ENCODE peak calls at places on chromosome 6, in nine cellular contexts. One of them, this sample, is unnamed.
A peak's percentile ranks its signal among the peaks of the same experiment; 100 is the strongest.

GRCh38 chr6:105601541-105602174 is 198.8 kb upstream of the PREP start:
- DNase-seq in esophagus muscularis mucosa: no peak
- DNase-seq in lower lobe of right lung: peak; percentile 60
- DNase-seq in H1: no peak
- DNase-seq in CD4-positive, alpha-beta T cell: no peak
- DNase-seq in left ventricle myocardium inferior: peak; percentile 69
- DNase-seq in body of pancreas: peak; percentile 19
- DNase-seq in H9: no peak
- DNase-seq in fibroblast of lung: peak; percentile 100
- DNase-seq in this sample: no peak

GRCh38 chr6:156256161-156256560 is 521.0 kb upstream of the ARID1B start:
- DNase-seq in esophagus muscularis mucosa: no peak
- DNase-seq in lower lobe of right lung: no peak
- DNase-seq in H1: no peak
- DNase-seq in CD4-positive, alpha-beta T cell: no peak
- DNase-seq in left ventricle myocardium inferior: no peak
- DNase-seq in body of pancreas: no peak
- DNase-seq in H9: no peak
- DNase-seq in fibroblast of lung: no peak
- DNase-seq in this sample: no peak

GRCh38 chr6:124977067-124977908 is 15.1 kb downstream of the RNF217 start:
- DNase-seq in esophagus muscularis mucosa: no peak
- DNase-seq in lower lobe of right lung: no peak
- DNase-seq in H1: no peak
- DNase-seq in CD4-positive, alpha-beta T cell: no peak
- DNase-seq in left ventricle myocardium inferior: no peak
- DNase-seq in body of pancreas: no peak
- DNase-seq in H9: no peak
- DNase-seq in fibroblast of lung: no peak
- DNase-seq in this sample: no peak

GRCh38 chr6:136326038-136326561 is 36.5 kb upstream of the BCLAF1 start:
- DNase-seq in esophagus muscularis mucosa: no peak
- DNase-seq in lower lobe of right lung: no peak
- DNase-seq in H1: no peak
- DNase-seq in CD4-positive, alpha-beta T cell: no peak
- DNase-seq in left ventricle myocardium inferior: no peak
- DNase-seq in body of pancreas: no peak
- DNase-seq in H9: no peak
- DNase-seq in fibroblast of lung: peak; percentile 75
- DNase-seq in this sample: peak; percentile 79

GRCh38 chr6:3749390-3749978 is 2.0 kb downstream of the PXDC1 start:
- DNase-seq in esophagus muscularis mucosa: no peak
- DNase-seq in lower lobe of right lung: peak; percentile 78
- DNase-seq in H1: no peak
- DNase-seq in CD4-positive, alpha-beta T cell: no peak
- DNase-seq in left ventricle myocardium inferior: no peak
- DNase-seq in body of pancreas: peak; percentile 46
- DNase-seq in H9: peak; percentile 56
- DNase-seq in fibroblast of lung: no peak
- DNase-seq in this sample: peak; percentile 42

GRCh38 chr6:14129572-14129971 is 12.0 kb downstream of the CD83 start:
- DNase-seq in esophagus muscularis mucosa: no peak
- DNase-seq in lower lobe of right lung: no peak
- DNase-seq in H1: peak; percentile 27
- DNase-seq in CD4-positive, alpha-beta T cell: peak; percentile 14
- DNase-seq in left ventricle myocardium inferior: peak; percentile 38
- DNase-seq in body of pancreas: peak; percentile 26
- DNase-seq in H9: peak; percentile 69
- DNase-seq in fibroblast of lung: peak; percentile 82
- DNase-seq in this sample: peak; percentile 82

GRCh38 chr6:43628392-43629103 is 516 bp downstream of the GTPBP2 start:
- DNase-seq in esophagus muscularis mucosa: no peak
- DNase-seq in lower lobe of right lung: no peak
- DNase-seq in H1: peak; percentile 21
- DNase-seq in CD4-positive, alpha-beta T cell: peak; percentile 31
- DNase-seq in left ventricle myocardium inferior: peak; percentile 31
- DNase-seq in body of pancreas: peak; percentile 62
- DNase-seq in H9: peak; percentile 75
- DNase-seq in fibroblast of lung: peak; percentile 50
- DNase-seq in this sample: peak; percentile 89

GRCh38 chr6:147201885-147202515 is 2.2 kb upstream of the STXBP5 start:
- DNase-seq in esophagus muscularis mucosa: no peak
- DNase-seq in lower lobe of right lung: no peak
- DNase-seq in H1: no peak
- DNase-seq in CD4-positive, alpha-beta T cell: no peak
- DNase-seq in left ventricle myocardium inferior: no peak
- DNase-seq in body of pancreas: no peak
- DNase-seq in H9: peak; percentile 57
- DNase-seq in fibroblast of lung: peak; percentile 45
- DNase-seq in this sample: peak; percentile 66

GRCh38 chr6:130760006-130760405 is 67.2 kb upstream of the SMLR1 start:
- DNase-seq in esophagus muscularis mucosa: no peak
- DNase-seq in lower lobe of right lung: no peak
- DNase-seq in H1: no peak
- DNase-seq in CD4-positive, alpha-beta T cell: no peak
- DNase-seq in left ventricle myocardium inferior: no peak
- DNase-seq in body of pancreas: no peak
- DNase-seq in H9: peak; percentile 62
- DNase-seq in fibroblast of lung: peak; percentile 61
- DNase-seq in this sample: peak; percentile 33

GRCh38 chr6:21947751-21948386 is 349.0 kb downstream of the PRL start:
- DNase-seq in esophagus muscularis mucosa: no peak
- DNase-seq in lower lobe of right lung: no peak
- DNase-seq in H1: no peak
- DNase-seq in CD4-positive, alpha-beta T cell: no peak
- DNase-seq in left ventricle myocardium inferior: no peak
- DNase-seq in body of pancreas: no peak
- DNase-seq in H9: no peak
- DNase-seq in fibroblast of lung: no peak
- DNase-seq in this sample: no peak

GRCh38 chr6:23584134-23584763 is 541.8 kb upstream of the NRSN1 start:
- DNase-seq in esophagus muscularis mucosa: no peak
- DNase-seq in lower lobe of right lung: no peak
- DNase-seq in H1: no peak
- DNase-seq in CD4-positive, alpha-beta T cell: no peak
- DNase-seq in left ventricle myocardium inferior: no peak
- DNase-seq in body of pancreas: no peak
- DNase-seq in H9: no peak
- DNase-seq in fibroblast of lung: peak; percentile 62
- DNase-seq in this sample: no peak

GRCh38 chr6:39189915-39190544 is 39.2 kb downstream of the KCNK5 start:
- DNase-seq in esophagus muscularis mucosa: no peak
- DNase-seq in lower lobe of right lung: peak; percentile 70
- DNase-seq in H1: peak; percentile 27
- DNase-seq in CD4-positive, alpha-beta T cell: no peak
- DNase-seq in left ventricle myocardium inferior: peak; percentile 25
- DNase-seq in body of pancreas: peak; percentile 48
- DNase-seq in H9: peak; percentile 87
- DNase-seq in fibroblast of lung: peak; percentile 9
- DNase-seq in this sample: peak; percentile 93

GRCh38 chr6:90596967-90597539 is 10.2 kb upstream of the MAP3K7 start:
- DNase-seq in esophagus muscularis mucosa: no peak
- DNase-seq in lower lobe of right lung: no peak
- DNase-seq in H1: no peak
- DNase-seq in CD4-positive, alpha-beta T cell: no peak
- DNase-seq in left ventricle myocardium inferior: no peak
- DNase-seq in body of pancreas: no peak
- DNase-seq in H9: no peak
- DNase-seq in fibroblast of lung: no peak
- DNase-seq in this sample: no peak

GRCh38 chr6:47079638-47080037 is 37.5 kb upstream of the ADGRF1 start:
- DNase-seq in esophagus muscularis mucosa: no peak
- DNase-seq in lower lobe of right lung: no peak
- DNase-seq in H1: no peak
- DNase-seq in CD4-positive, alpha-beta T cell: no peak
- DNase-seq in left ventricle myocardium inferior: no peak
- DNase-seq in body of pancreas: no peak
- DNase-seq in H9: peak; percentile 50
- DNase-seq in fibroblast of lung: no peak
- DNase-seq in this sample: no peak

GRCh38 chr6:14200047-14200446 is 82.5 kb downstream of the CD83 start:
- DNase-seq in esophagus muscularis mucosa: no peak
- DNase-seq in lower lobe of right lung: no peak
- DNase-seq in H1: no peak
- DNase-seq in CD4-positive, alpha-beta T cell: no peak
- DNase-seq in left ventricle myocardium inferior: no peak
- DNase-seq in body of pancreas: no peak
- DNase-seq in H9: no peak
- DNase-seq in fibroblast of lung: peak; percentile 73
- DNase-seq in this sample: no peak

GRCh38 chr6:2875840-2876207 is 27.3 kb downstream of the SERPINB9 start:
- DNase-seq in esophagus muscularis mucosa: peak; percentile 84
- DNase-seq in lower lobe of right lung: peak; percentile 67
- DNase-seq in H1: no peak
- DNase-seq in CD4-positive, alpha-beta T cell: peak; percentile 50
- DNase-seq in left ventricle myocardium inferior: peak; percentile 25
- DNase-seq in body of pancreas: peak; percentile 34
- DNase-seq in H9: no peak
- DNase-seq in fibroblast of lung: no peak
- DNase-seq in this sample: no peak

GRCh38 chr6:52435345-52435744 is 15.2 kb downstream of the EFHC1 start:
- DNase-seq in esophagus muscularis mucosa: no peak
- DNase-seq in lower lobe of right lung: no peak
- DNase-seq in H1: no peak
- DNase-seq in CD4-positive, alpha-beta T cell: no peak
- DNase-seq in left ventricle myocardium inferior: no peak
- DNase-seq in body of pancreas: no peak
- DNase-seq in H9: no peak
- DNase-seq in fibroblast of lung: no peak
- DNase-seq in this sample: no peak

GRCh38 chr6:166509193-166509592 is 77.3 kb downstream of the RAMACL start:
- DNase-seq in esophagus muscularis mucosa: no peak
- DNase-seq in lower lobe of right lung: no peak
- DNase-seq in H1: no peak
- DNase-seq in CD4-positive, alpha-beta T cell: no peak
- DNase-seq in left ventricle myocardium inferior: no peak
- DNase-seq in body of pancreas: no peak
- DNase-seq in H9: no peak
- DNase-seq in fibroblast of lung: no peak
- DNase-seq in this sample: no peak
- H3K9me3 ChIP-seq in esophagus muscularis mucosa: no peaks in the 10 kb centered on the region
- H3K9me3 ChIP-seq in lower lobe of right lung: no peaks in the 10 kb centered on the region
- H3K9me3 ChIP-seq in H1: no peaks in the 10 kb centered on the region
- H3K9me3 ChIP-seq in CD4-positive, alpha-beta T cell: no peaks in the 10 kb centered on the region
- H3K9me3 ChIP-seq in left ventricle myocardium inferior: no peaks in the 10 kb centered on the region
- H3K9me3 ChIP-seq in body of pancreas: no peaks in the 10 kb centered on the region
- H3K9me3 ChIP-seq in H9: no peaks in the 10 kb centered on the region
- H3K9me3 ChIP-seq in fibroblast of lung: no peaks in the 10 kb centered on the region
- H3K9me3 ChIP-seq in this sample: no peaks in the 10 kb centered on the region

DNA sequence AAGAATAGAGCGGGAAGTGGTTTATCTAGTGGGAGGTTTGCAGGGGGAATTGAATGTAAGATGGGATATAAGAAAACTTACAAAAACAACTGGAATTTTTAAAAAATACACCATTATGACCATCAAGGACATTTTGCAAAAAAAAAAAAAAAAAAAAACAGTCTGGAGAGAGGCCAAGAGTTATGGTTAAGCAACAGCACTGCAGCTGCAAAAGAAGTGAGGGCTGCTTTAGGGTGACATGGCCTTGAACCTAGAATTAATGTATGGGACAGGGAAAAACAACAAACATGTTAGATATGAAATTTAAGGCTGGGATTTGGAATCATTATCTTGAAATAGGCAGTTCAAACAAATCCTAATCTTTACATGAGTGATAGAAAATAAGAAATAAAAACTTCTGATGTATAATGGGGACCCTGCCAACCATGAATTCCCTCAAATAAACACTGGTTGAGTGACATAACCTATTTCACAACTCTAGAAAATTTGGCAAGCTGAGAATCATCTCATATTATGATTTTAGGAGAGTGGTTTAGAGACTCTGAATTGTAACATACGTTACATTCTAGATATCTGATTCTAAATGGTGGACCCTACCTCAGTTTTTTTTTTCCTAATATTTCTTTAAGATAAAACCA is 40.1 kb downstream of the PLAGL1 start:
- DNase-seq in esophagus muscularis mucosa: no peak
- DNase-seq in lower lobe of right lung: no peak
- DNase-seq in H1: no peak
- DNase-seq in CD4-positive, alpha-beta T cell: no peak
- DNase-seq in left ventricle myocardium inferior: no peak
- DNase-seq in body of pancreas: no peak
- DNase-seq in H9: no peak
- DNase-seq in fibroblast of lung: peak; percentile 95
- DNase-seq in this sample: no peak
- H3K27ac ChIP-seq in esophagus muscularis mucosa: no peak overlapping the region
- H3K27ac ChIP-seq in lower lobe of right lung: no peak overlapping the region
- H3K27ac ChIP-seq in H1: no peak overlapping the region
- H3K27ac ChIP-seq in CD4-positive, alpha-beta T cell: no peak overlapping the region
- H3K27ac ChIP-seq in left ventricle myocardium inferior: no peak overlapping the region
- H3K27ac ChIP-seq in body of pancreas: no peak overlapping the region
- H3K27ac ChIP-seq in H9: no peak overlapping the region
- H3K27ac ChIP-seq in fibroblast of lung: no peak overlapping the region
- H3K27ac ChIP-seq in this sample: no peak overlapping the region

DNA sequence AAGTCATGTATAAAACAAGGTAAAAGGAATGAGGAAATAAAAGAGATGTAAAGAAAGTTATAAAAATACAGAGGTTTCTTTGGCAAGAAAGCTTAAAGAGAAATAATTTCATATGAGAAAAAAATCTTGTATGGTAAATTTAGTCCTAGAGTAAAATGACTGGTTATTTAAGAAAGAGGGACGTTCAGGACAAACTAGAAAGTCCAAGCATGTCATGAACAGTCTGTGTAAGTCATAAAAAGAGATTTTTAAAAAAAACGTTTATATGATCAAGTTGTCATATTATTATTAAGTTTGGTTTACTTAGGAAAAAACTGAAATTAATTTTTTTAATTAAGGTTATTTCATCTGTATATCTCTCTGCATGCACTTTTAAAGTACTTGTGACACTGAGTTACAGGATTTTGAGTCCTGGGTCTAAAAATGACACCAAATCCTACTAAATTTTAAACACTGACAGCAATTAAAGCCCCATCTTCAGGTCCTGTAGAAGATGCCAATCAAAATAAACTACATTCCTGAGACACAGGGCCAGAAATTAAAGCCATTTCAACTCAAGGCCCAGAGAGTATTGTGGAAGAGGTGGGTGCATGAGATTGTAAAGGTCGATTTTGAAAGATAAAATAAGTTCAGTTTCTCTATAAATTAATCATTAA is 62.4 kb downstream of the AGPAT4 start:
- DNase-seq in esophagus muscularis mucosa: no peak
- DNase-seq in lower lobe of right lung: no peak
- DNase-seq in H1: no peak
- DNase-seq in CD4-positive, alpha-beta T cell: no peak
- DNase-seq in left ventricle myocardium inferior: no peak
- DNase-seq in body of pancreas: no peak
- DNase-seq in H9: no peak
- DNase-seq in fibroblast of lung: no peak
- DNase-seq in this sample: no peak
- H3K9me3 ChIP-seq in esophagus muscularis mucosa: no peaks in the 10 kb centered on the region
- H3K9me3 ChIP-seq in lower lobe of right lung: no peaks in the 10 kb centered on the region
- H3K9me3 ChIP-seq in H1: peaks cover 49% of the 10 kb centered on the region
- H3K9me3 ChIP-seq in CD4-positive, alpha-beta T cell: peaks cover 4% of the 10 kb centered on the region
- H3K9me3 ChIP-seq in left ventricle myocardium inferior: peaks cover 16% of the 10 kb centered on the region
- H3K9me3 ChIP-seq in body of pancreas: no peaks in the 10 kb centered on the region
- H3K9me3 ChIP-seq in H9: peaks cover 7% of the 10 kb centered on the region
- H3K9me3 ChIP-seq in fibroblast of lung: no peaks in the 10 kb centered on the region
- H3K9me3 ChIP-seq in this sample: no peaks in the 10 kb centered on the region

GRCh38 chr6:37369321-37370196 is 15.8 kb downstream of the RNF8 start:
- DNase-seq in esophagus muscularis mucosa: no peak
- DNase-seq in lower lobe of right lung: no peak
- DNase-seq in H1: no peak
- DNase-seq in CD4-positive, alpha-beta T cell: no peak
- DNase-seq in left ventricle myocardium inferior: no peak
- DNase-seq in body of pancreas: no peak
- DNase-seq in H9: no peak
- DNase-seq in fibroblast of lung: no peak
- DNase-seq in this sample: no peak
- H3K27ac ChIP-seq in esophagus muscularis mucosa: no peak overlapping the region
- H3K27ac ChIP-seq in lower lobe of right lung: peak overlapping the region; percentile 28
- H3K27ac ChIP-seq in H1: no peak overlapping the region
- H3K27ac ChIP-seq in CD4-positive, alpha-beta T cell: no peak overlapping the region
- H3K27ac ChIP-seq in left ventricle myocardium inferior: peak overlapping the region; percentile 67
- H3K27ac ChIP-seq in body of pancreas: peak overlapping the region; percentile 31
- H3K27ac ChIP-seq in H9: no peak overlapping the region
- H3K27ac ChIP-seq in fibroblast of lung: no peak overlapping the region
- H3K27ac ChIP-seq in this sample: no peak overlapping the region